ENCODE peak calls at places on chromosomes 12 and 14, in nine cellular contexts. One of them, this sample, is unnamed.
A peak's percentile ranks its signal among the peaks of the same experiment; 100 is the strongest.

GRCh38 chr12:132481345-132481744 is 8.6 kb upstream of the FBRSL1 start:
- DNase-seq in left ventricle myocardium inferior: no peak
- DNase-seq in nephron progenitor cell: no peak
- DNase-seq in PC-9: no peak
- DNase-seq in fibroblast of lung: no peak
- DNase-seq in A673: no peak
- DNase-seq in cardiac muscle cell: no peak
- DNase-seq in tibial nerve: no peak
- DNase-seq in astrocyte of the spinal cord: no peak
- DNase-seq in this sample: no peak

GRCh38 chr12:2248901-2249381 is 196.2 kb downstream of the CACNA1C start:
- DNase-seq in left ventricle myocardium inferior: peak; percentile 44
- DNase-seq in nephron progenitor cell: no peak
- DNase-seq in PC-9: no peak
- DNase-seq in fibroblast of lung: no peak
- DNase-seq in A673: peak; percentile 26
- DNase-seq in cardiac muscle cell: no peak
- DNase-seq in tibial nerve: no peak
- DNase-seq in astrocyte of the spinal cord: no peak
- DNase-seq in this sample: peak; percentile 57

GRCh38 chr12:89183985-89184435 is 168.3 kb downstream of the DUSP6 start:
- DNase-seq in left ventricle myocardium inferior: peak; percentile 41
- DNase-seq in nephron progenitor cell: no peak
- DNase-seq in PC-9: no peak
- DNase-seq in fibroblast of lung: no peak
- DNase-seq in A673: no peak
- DNase-seq in cardiac muscle cell: no peak
- DNase-seq in tibial nerve: peak; percentile 62
- DNase-seq in astrocyte of the spinal cord: no peak
- DNase-seq in this sample: no peak

GRCh38 chr14:39680777-39681176 is 248.5 kb upstream of the FBXO33 start:
- DNase-seq in left ventricle myocardium inferior: no peak
- DNase-seq in nephron progenitor cell: no peak
- DNase-seq in PC-9: no peak
- DNase-seq in fibroblast of lung: no peak
- DNase-seq in A673: no peak
- DNase-seq in cardiac muscle cell: no peak
- DNase-seq in tibial nerve: no peak
- DNase-seq in astrocyte of the spinal cord: no peak
- DNase-seq in this sample: no peak

GRCh38 chr12:12539411-12539810 is 23.3 kb downstream of the DUSP16 start:
- DNase-seq in left ventricle myocardium inferior: no peak
- DNase-seq in nephron progenitor cell: no peak
- DNase-seq in PC-9: no peak
- DNase-seq in fibroblast of lung: no peak
- DNase-seq in A673: no peak
- DNase-seq in cardiac muscle cell: no peak
- DNase-seq in tibial nerve: no peak
- DNase-seq in astrocyte of the spinal cord: no peak
- DNase-seq in this sample: no peak

GRCh38 chr14:69002069-69002468 is 23.0 kb upstream of the ACTN1 start:
- DNase-seq in left ventricle myocardium inferior: no peak
- DNase-seq in nephron progenitor cell: no peak
- DNase-seq in PC-9: peak; percentile 51
- DNase-seq in fibroblast of lung: no peak
- DNase-seq in A673: no peak
- DNase-seq in cardiac muscle cell: peak; percentile 28
- DNase-seq in tibial nerve: no peak
- DNase-seq in astrocyte of the spinal cord: no peak
- DNase-seq in this sample: no peak

GRCh38 chr12:30863839-30864238 is 62.7 kb upstream of the TSPAN11 start:
- DNase-seq in left ventricle myocardium inferior: no peak
- DNase-seq in nephron progenitor cell: no peak
- DNase-seq in PC-9: no peak
- DNase-seq in fibroblast of lung: no peak
- DNase-seq in A673: no peak
- DNase-seq in cardiac muscle cell: no peak
- DNase-seq in tibial nerve: no peak
- DNase-seq in astrocyte of the spinal cord: peak; percentile 22
- DNase-seq in this sample: no peak

GRCh38 chr12:110960795-110961194 is 40.4 kb upstream of the MYL2 start:
- DNase-seq in left ventricle myocardium inferior: no peak
- DNase-seq in nephron progenitor cell: no peak
- DNase-seq in PC-9: no peak
- DNase-seq in fibroblast of lung: no peak
- DNase-seq in A673: no peak
- DNase-seq in cardiac muscle cell: no peak
- DNase-seq in tibial nerve: no peak
- DNase-seq in astrocyte of the spinal cord: no peak
- DNase-seq in this sample: no peak

GRCh38 chr12:87596134-87596533 is 433.1 kb downstream of the C12orf50 start:
- DNase-seq in left ventricle myocardium inferior: no peak
- DNase-seq in nephron progenitor cell: no peak
- DNase-seq in PC-9: no peak
- DNase-seq in fibroblast of lung: no peak
- DNase-seq in A673: no peak
- DNase-seq in cardiac muscle cell: no peak
- DNase-seq in tibial nerve: no peak
- DNase-seq in astrocyte of the spinal cord: no peak
- DNase-seq in this sample: no peak
- TF ChIP-seq CTCF in left ventricle myocardium inferior: no peak
- TF ChIP-seq CTCF in nephron progenitor cell: no peak
- TF ChIP-seq CTCF in PC-9: no peak
- TF ChIP-seq CTCF in fibroblast of lung: no peak
- TF ChIP-seq CTCF in A673: no peak
- TF ChIP-seq CTCF in cardiac muscle cell: no peak
- TF ChIP-seq CTCF in tibial nerve: no peak
- TF ChIP-seq CTCF in astrocyte of the spinal cord: no peak
- TF ChIP-seq CTCF in this sample: no peak

DNA sequence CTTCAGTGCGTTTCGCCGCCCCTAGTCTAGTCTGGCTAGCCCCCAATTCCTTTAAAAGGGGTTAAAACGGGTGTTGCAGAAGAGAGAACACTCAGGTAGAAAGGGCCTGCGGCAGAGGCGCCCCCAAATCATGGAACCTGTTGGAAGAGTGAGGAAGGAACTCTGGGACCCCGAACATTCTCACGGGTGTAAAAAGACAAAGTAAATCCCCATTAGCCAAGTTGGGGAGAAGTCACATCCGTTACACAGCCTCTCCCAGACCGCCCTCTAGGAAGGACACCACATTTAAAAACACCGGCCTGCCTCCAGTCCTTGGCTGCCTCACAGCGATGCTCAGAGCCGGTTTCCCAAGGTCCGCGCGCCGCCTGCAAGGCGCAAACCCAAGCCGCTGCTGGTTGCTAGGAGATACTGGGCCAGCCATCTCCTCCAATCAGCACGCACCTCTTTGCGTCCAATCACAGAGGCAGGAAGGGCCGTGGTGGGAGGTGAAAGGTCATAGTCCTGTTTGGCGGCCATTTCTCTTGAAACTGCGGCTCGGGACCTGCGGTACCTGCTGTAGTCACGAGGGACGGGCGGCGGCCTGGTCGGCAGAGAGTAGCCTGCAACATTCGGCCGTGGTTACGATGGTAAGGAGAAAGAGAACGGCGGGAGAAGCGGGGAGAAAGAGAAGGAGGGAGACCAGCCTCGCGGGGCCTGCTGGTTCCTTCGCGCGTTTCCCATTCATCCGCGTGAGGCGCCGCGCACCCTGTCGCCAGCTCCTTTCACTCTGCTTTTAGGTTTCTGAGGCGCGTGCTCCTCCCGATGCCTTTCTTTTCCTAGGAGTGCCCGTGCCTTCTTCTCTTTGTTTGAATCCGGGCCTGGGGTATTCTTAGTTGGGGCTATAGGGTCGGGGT is at the start of gene SNRPF:
- DNase-seq in left ventricle myocardium inferior: peak; percentile 92
- DNase-seq in nephron progenitor cell: peak; percentile 91
- DNase-seq in PC-9: peak; percentile 96
- DNase-seq in fibroblast of lung: peak; percentile 95
- DNase-seq in A673: peak; percentile 98
- DNase-seq in cardiac muscle cell: peak; percentile 96
- DNase-seq in tibial nerve: peak; percentile 98
- DNase-seq in astrocyte of the spinal cord: peak; percentile 97
- DNase-seq in this sample: peak; percentile 100
- TF ChIP-seq CTCF in left ventricle myocardium inferior: peak; percentile 31
- TF ChIP-seq CTCF in nephron progenitor cell: no peak
- TF ChIP-seq CTCF in PC-9: no peak
- TF ChIP-seq CTCF in fibroblast of lung: no peak
- TF ChIP-seq CTCF in A673: no peak
- TF ChIP-seq CTCF in cardiac muscle cell: no peak
- TF ChIP-seq CTCF in tibial nerve: no peak
- TF ChIP-seq CTCF in astrocyte of the spinal cord: no peak
- TF ChIP-seq CTCF in this sample: peak; percentile 2

GRCh38 chr14:54979039-54979438 is 47.9 kb downstream of the WDHD1 start:
- DNase-seq in left ventricle myocardium inferior: no peak
- DNase-seq in nephron progenitor cell: no peak
- DNase-seq in PC-9: no peak
- DNase-seq in fibroblast of lung: no peak
- DNase-seq in A673: no peak
- DNase-seq in cardiac muscle cell: no peak
- DNase-seq in tibial nerve: no peak
- DNase-seq in astrocyte of the spinal cord: no peak
- DNase-seq in this sample: no peak

GRCh38 chr14:54975856-54976255 is 51.0 kb downstream of the WDHD1 start:
- DNase-seq in left ventricle myocardium inferior: no peak
- DNase-seq in nephron progenitor cell: no peak
- DNase-seq in PC-9: no peak
- DNase-seq in fibroblast of lung: peak; percentile 9
- DNase-seq in A673: no peak
- DNase-seq in cardiac muscle cell: no peak
- DNase-seq in tibial nerve: no peak
- DNase-seq in astrocyte of the spinal cord: no peak
- DNase-seq in this sample: no peak

GRCh38 chr14:54976316-54976715 is 50.6 kb downstream of the WDHD1 start:
- DNase-seq in left ventricle myocardium inferior: no peak
- DNase-seq in nephron progenitor cell: no peak
- DNase-seq in PC-9: no peak
- DNase-seq in fibroblast of lung: peak; percentile 90
- DNase-seq in A673: peak; percentile 32
- DNase-seq in cardiac muscle cell: no peak
- DNase-seq in tibial nerve: no peak
- DNase-seq in astrocyte of the spinal cord: peak; percentile 82
- DNase-seq in this sample: no peak

GRCh38 chr14:54985156-54985555 is 41.7 kb downstream of the WDHD1 start:
- DNase-seq in left ventricle myocardium inferior: no peak
- DNase-seq in nephron progenitor cell: no peak
- DNase-seq in PC-9: no peak
- DNase-seq in fibroblast of lung: no peak
- DNase-seq in A673: no peak
- DNase-seq in cardiac muscle cell: no peak
- DNase-seq in tibial nerve: no peak
- DNase-seq in astrocyte of the spinal cord: no peak
- DNase-seq in this sample: no peak

DNA sequence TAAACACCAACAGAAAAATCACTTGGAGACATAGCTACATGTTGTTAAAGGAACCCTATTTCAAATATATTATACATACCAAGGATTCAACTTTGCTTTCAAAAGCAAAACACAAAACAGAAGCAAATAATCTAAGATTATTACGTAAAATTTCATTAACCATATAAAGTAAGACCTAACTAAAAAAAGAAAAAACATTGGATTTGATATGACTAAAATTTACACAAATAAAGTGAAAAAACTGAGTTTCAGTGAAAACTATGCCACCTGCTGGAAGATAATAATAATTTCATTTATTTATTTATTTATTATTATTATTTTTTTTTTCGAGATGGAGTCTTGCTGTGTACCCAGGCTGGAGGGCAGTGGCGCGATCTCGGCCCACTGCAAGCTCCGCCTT is 45.2 kb downstream of the WDHD1 start:
- DNase-seq in left ventricle myocardium inferior: no peak
- DNase-seq in nephron progenitor cell: no peak
- DNase-seq in PC-9: no peak
- DNase-seq in fibroblast of lung: peak; percentile 4
- DNase-seq in A673: peak; percentile 11
- DNase-seq in cardiac muscle cell: no peak
- DNase-seq in tibial nerve: no peak
- DNase-seq in astrocyte of the spinal cord: peak; percentile 20
- DNase-seq in this sample: no peak
- TF ChIP-seq CTCF in left ventricle myocardium inferior: peak; percentile 41
- TF ChIP-seq CTCF in nephron progenitor cell: peak; percentile 10
- TF ChIP-seq CTCF in PC-9: peak; percentile 71
- TF ChIP-seq CTCF in fibroblast of lung: no peak
- TF ChIP-seq CTCF in A673: no peak
- TF ChIP-seq CTCF in cardiac muscle cell: peak; percentile 12
- TF ChIP-seq CTCF in tibial nerve: no peak
- TF ChIP-seq CTCF in astrocyte of the spinal cord: peak; percentile 21
- TF ChIP-seq CTCF in this sample: no peak

GRCh38 chr12:83821967-83822366 is 1090.6 kb downstream of the SLC6A15 start:
- DNase-seq in left ventricle myocardium inferior: no peak
- DNase-seq in nephron progenitor cell: no peak
- DNase-seq in PC-9: no peak
- DNase-seq in fibroblast of lung: no peak
- DNase-seq in A673: no peak
- DNase-seq in cardiac muscle cell: no peak
- DNase-seq in tibial nerve: no peak
- DNase-seq in astrocyte of the spinal cord: no peak
- DNase-seq in this sample: no peak

GRCh38 chr12:83827860-83828259 is 1084.7 kb downstream of the SLC6A15 start:
- DNase-seq in left ventricle myocardium inferior: no peak
- DNase-seq in nephron progenitor cell: peak; percentile 1
- DNase-seq in PC-9: no peak
- DNase-seq in fibroblast of lung: no peak
- DNase-seq in A673: peak; percentile 19
- DNase-seq in cardiac muscle cell: no peak
- DNase-seq in tibial nerve: no peak
- DNase-seq in astrocyte of the spinal cord: no peak
- DNase-seq in this sample: no peak

GRCh38 chr12:83823386-83824045 is 1089.1 kb downstream of the SLC6A15 start:
- DNase-seq in left ventricle myocardium inferior: no peak
- DNase-seq in nephron progenitor cell: peak; percentile 43
- DNase-seq in PC-9: peak; percentile 41
- DNase-seq in fibroblast of lung: no peak
- DNase-seq in A673: peak; percentile 67
- DNase-seq in cardiac muscle cell: peak; percentile 61
- DNase-seq in tibial nerve: no peak
- DNase-seq in astrocyte of the spinal cord: peak; percentile 10
- DNase-seq in this sample: peak; percentile 26

GRCh38 chr12:83827193-83827592 is 1085.4 kb downstream of the SLC6A15 start:
- DNase-seq in left ventricle myocardium inferior: no peak
- DNase-seq in nephron progenitor cell: peak; percentile 1
- DNase-seq in PC-9: no peak
- DNase-seq in fibroblast of lung: no peak
- DNase-seq in A673: no peak
- DNase-seq in cardiac muscle cell: no peak
- DNase-seq in tibial nerve: no peak
- DNase-seq in astrocyte of the spinal cord: no peak
- DNase-seq in this sample: no peak

DNA sequence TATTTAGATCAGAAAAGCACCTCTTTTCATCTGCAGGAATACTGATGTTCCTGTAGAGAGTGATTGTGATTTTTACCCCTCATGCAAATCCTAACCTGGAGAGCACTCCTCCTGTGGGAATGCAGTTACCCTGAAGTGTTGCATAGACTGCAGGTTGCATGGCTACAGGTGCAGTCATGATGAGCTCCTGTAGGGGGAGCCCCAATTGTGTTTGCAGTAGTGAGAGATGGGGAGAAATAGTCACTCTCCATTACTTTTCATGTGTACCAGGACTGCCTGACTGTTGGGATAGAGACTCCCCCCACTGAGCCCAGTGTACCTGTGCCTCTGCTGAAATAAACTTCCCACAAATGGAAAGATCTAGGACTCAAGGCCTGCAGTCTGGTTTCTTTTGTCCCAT is 1086.5 kb downstream of the SLC6A15 start:
- DNase-seq in left ventricle myocardium inferior: no peak
- DNase-seq in nephron progenitor cell: peak; percentile 60
- DNase-seq in PC-9: peak; percentile 26
- DNase-seq in fibroblast of lung: no peak
- DNase-seq in A673: peak; percentile 40
- DNase-seq in cardiac muscle cell: peak; percentile 21
- DNase-seq in tibial nerve: peak; percentile 24
- DNase-seq in astrocyte of the spinal cord: peak; percentile 12
- DNase-seq in this sample: peak; percentile 34
- TF ChIP-seq CTCF in left ventricle myocardium inferior: peak; percentile 57
- TF ChIP-seq CTCF in nephron progenitor cell: peak; percentile 56
- TF ChIP-seq CTCF in PC-9: peak; percentile 69
- TF ChIP-seq CTCF in fibroblast of lung: peak; percentile 48
- TF ChIP-seq CTCF in A673: peak; percentile 85
- TF ChIP-seq CTCF in cardiac muscle cell: peak; percentile 87
- TF ChIP-seq CTCF in tibial nerve: peak; percentile 32
- TF ChIP-seq CTCF in astrocyte of the spinal cord: peak; percentile 76
- TF ChIP-seq CTCF in this sample: peak; percentile 61

This sample was measured in GM10248.